ENCODE peak calls at places on chromosomes 12 and 14, in seven cellular contexts. Q, R, K, M, X, Y and P are unnamed samples.
A peak's percentile ranks its signal among the peaks of the same experiment; 100 is the strongest.

GRCh38 chr14:55603401-55603953 is 23.5 kb downstream of the KTN1 start:
- DNase-seq in K (no peak), M (no peak), Q (no peak), Y (no peak), X (no peak), R (no peak), P (no peak)

GRCh38 chr12:124213606-124214347 is 81.1 kb upstream of the RFLNA start:
- DNase-seq in X (no peak), M (no peak), R (no peak), Q (no peak), K (peak; percentile 8), Y (peak; percentile 28), P (no peak)

GRCh38 chr14:50013198-50013918 is 103.0 kb downstream of the VCPKMT start:
- DNase-seq in X (no peak), Y (no peak), K (no peak), M (no peak), Q (no peak), R (no peak), P (no peak)

GRCh38 chr14:74257078-74257987 is 18.1 kb downstream of the VSX2 start:
- DNase-seq in R (peak; percentile 54), Q (peak; percentile 52), Y (peak; percentile 80), M (peak; percentile 20), K (no peak), X (peak; percentile 63), P (no peak)

GRCh38 chr12:105423921-105424320 is 93.4 kb downstream of the C12orf75 start:
- DNase-seq in K (no peak), R (no peak), X (no peak), Y (no peak), Q (no peak), M (no peak), P (no peak)

GRCh38 chr14:101834387-101835165 is 73.1 kb downstream of the PPP2R5C start:
- DNase-seq in K (no peak), Q (no peak), X (no peak), M (peak; percentile 26), Y (no peak), R (no peak), P (no peak)

GRCh38 chr14:106657460-106657859 is 1131.1 kb downstream of the TMEM121 start:
- DNase-seq in K (no peak), X (no peak), M (no peak), R (peak; percentile 54), Q (no peak), Y (no peak), P (no peak)

GRCh38 chr12:109291531-109292341 is 17.3 kb downstream of the FOXN4 start:
- DNase-seq in Y (peak; percentile 96), M (no peak), X (peak; percentile 89), K (no peak), R (no peak), Q (peak; percentile 62), P (no peak)

GRCh38 chr14:95513261-95513660 is 3.2 kb downstream of the SYNE3 start:
- DNase-seq in X (no peak), R (no peak), Y (no peak), M (no peak), Q (no peak), K (no peak), P (no peak)

GRCh38 chr12:14950982-14951746 is 10.2 kb downstream of the ARHGDIB start:
- DNase-seq in Q (peak; percentile 32), R (no peak), K (no peak), M (no peak), Y (peak; percentile 50), X (peak; percentile 69), P (no peak)

GRCh38 chr12:124506145-124506831 is 61.1 kb downstream of the NCOR2 start:
- DNase-seq in X (no peak), Q (peak; percentile 88), M (peak; percentile 48), R (no peak), Y (peak; percentile 28), K (no peak), P (no peak)

GRCh38 chr14:36874396-36875138 is 212.9 kb downstream of the PAX9 start:
- DNase-seq in X (no peak), R (no peak), Y (no peak), K (no peak), M (no peak), Q (no peak), P (no peak)

GRCh38 chr12:128008341-128008740 is 258.6 kb upstream of the TMEM132C start:
- DNase-seq in K (peak; percentile 39), M (peak; percentile 54), R (no peak), X (no peak), Y (no peak), Q (no peak), P (peak; percentile 70)

GRCh38 chr12:45216983-45217485 is 1.1 kb downstream of the ANO6 start:
- DNase-seq in K (no peak), Y (no peak), Q (no peak), M (no peak), R (no peak), X (no peak), P (no peak)
- TF ChIP-seq CTCF in K (no peak), Y (no peak), Q (no peak), M (no peak), R (no peak), X (no peak), P (no peak)

DNA sequence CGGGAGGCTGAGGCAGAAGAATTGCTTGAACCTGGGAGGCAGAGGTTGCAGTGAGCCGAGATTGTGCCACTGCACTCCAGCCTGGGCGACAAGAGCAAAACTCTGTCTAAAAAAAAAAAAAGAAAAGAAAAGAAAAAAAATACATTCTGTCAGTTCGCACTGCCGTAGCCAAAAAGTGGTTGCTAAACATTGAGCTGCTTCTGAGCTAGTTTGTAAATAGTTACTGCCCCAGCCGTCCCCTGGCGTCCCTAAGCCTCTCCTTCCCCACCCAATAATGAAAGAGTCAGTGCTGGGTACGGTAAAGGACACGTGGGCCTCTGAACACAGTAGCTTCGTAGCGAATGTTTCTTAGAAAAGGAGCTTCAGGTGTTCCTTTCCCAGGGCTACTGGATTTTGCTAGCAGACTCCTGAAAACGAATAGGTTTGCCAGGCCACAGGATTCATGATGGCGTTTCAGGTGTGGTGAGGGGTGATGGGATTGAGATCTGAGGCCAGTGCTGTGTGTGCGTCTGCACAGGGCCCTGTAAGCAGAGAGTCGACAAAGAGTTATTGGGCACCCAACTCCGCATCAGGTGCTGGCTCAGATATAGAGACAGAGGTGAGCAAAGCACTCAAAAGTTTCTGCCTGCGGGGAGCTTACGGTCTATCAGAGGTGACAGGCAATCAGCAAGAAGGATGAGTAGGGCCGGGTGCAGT is 94.1 kb downstream of the LGMN start:
- DNase-seq in Q (no peak), X (no peak), Y (no peak), M (no peak), K (no peak), R (no peak), P (no peak)
- H3K4me3 ChIP-seq in Q (no peak overlapping the region), X (no peak overlapping the region), Y (no peak overlapping the region), M (no peak overlapping the region), K (no peak overlapping the region), R (peak overlapping the region; percentile 31), P (no peak overlapping the region)

GRCh38 chr12:30437044-30437443 is 258.6 kb downstream of the IPO8 start:
- DNase-seq in X (no peak), K (no peak), M (no peak), R (no peak), Q (no peak), Y (no peak), P (no peak)

GRCh38 chr12:30437616-30438015 is 258.1 kb downstream of the IPO8 start:
- DNase-seq in Q (no peak), Y (no peak), M (peak; percentile 44), K (no peak), X (no peak), R (no peak), P (no peak)

GRCh38 chr12:30438526-30439120 is 257.0 kb downstream of the IPO8 start:
- DNase-seq in X (no peak), Q (no peak), M (peak; percentile 47), R (no peak), K (no peak), Y (no peak), P (no peak)

DNA sequence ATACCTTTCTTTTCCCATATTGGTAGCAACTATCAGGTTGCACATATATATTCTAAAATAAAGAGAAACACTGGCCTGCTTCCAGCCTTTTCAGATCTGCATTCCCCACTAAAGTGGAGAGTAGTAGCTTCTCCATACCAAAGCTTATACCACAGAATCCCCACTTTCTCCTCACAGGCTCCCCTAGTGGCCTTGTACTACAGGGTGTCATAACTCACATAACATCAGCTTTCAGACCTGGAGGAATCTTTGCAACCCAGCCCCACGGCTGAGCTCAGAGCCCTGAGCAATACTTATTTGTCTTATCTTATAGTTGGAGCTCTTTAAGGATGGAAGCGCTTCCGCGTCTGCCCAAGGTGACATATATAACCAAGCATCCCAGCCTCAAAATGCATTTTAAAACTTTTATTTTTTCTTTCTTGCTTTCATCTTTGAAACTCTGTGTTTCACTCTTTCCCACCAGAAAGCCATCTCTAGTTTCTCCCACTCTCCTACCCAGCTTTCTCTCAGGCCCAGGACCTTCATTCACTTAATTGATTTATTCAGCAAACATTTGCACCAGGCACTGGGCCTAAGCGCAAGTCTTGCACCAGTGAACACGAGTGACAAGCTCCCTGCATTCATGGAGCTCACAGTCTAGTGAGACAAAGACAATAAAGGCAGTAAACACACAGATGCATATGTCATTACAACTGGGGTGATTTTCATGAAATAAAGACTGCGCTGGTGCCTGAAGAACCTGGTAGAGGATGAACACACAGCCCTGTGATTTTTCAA is 254.7 kb downstream of the IPO8 start:
- DNase-seq in Q (no peak), R (peak; percentile 3), Y (peak; percentile 57), M (peak; percentile 40), X (peak; percentile 62), K (no peak), P (no peak)
- TF ChIP-seq CTCF in Q (peak; percentile 35), R (peak; percentile 25), Y (peak; percentile 61), M (peak; percentile 76), X (peak; percentile 75), K (peak; percentile 59), P (peak; percentile 52)

DNA sequence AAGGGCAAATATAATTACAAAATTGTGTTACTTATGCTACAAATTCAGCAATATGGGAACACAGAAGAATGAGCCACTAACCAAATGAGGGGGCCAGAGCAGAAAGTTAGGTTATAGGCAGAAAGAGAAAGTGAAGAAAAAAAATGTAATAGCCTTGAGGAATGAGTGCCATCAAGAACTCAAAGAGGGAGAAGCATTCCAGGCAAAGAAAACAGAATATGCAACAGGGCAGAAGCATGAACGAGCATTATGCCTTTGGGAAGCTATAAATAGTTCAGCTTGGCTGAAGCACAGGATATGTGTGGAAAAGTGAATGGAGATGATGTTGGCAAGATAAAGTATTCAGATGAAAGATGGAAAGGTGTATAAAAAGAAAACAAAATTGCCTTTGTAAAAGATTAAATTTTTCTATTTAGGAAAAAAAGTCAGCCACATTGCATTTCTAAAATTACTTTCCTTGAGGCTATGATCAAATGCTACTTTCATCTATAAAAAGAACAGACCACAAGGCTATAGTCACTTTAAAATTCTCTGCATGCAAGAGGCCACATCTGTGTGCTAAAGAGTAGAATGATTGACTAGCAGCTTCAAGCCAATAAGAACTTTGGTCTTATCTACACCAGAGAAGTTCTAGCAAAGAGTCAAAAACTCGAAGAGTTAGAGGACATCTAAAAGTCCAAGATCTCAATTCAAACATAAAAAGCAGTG is 193.6 kb upstream of the GARIN6 start:
- DNase-seq in X (peak; percentile 2), M (no peak), Q (no peak), R (peak; percentile 47), Y (no peak), K (no peak), P (no peak)
- H3K4me3 ChIP-seq in X (no peak overlapping the region), M (no peak overlapping the region), Q (no peak overlapping the region), R (peak overlapping the region; percentile 11), Y (no peak overlapping the region), K (no peak overlapping the region), P (no peak overlapping the region)